ENCODE peak calls at places on chromosomes 16 and 17, in seven cellular contexts. W, B, U, P, O, G and F are unnamed samples.

GRCh38 chr17:13374203-13375143 is 227.3 kb downstream of the HS3ST3A1 start:
- DNase-seq in W (no peak), B (no peak), U (no peak), P (no peak), O (no peak), G (no peak), F (no peak)

GRCh38 chr17:81412490-81413093 is 17.3 kb downstream of the BAHCC1 start:
- DNase-seq in W (no peak), B (no peak), U (no peak), P (no peak), O (no peak), G (no peak), F (peak)

GRCh38 chr16:51757124-51757470 is 606.0 kb upstream of the SALL1 start:
- DNase-seq in W (no peak), B (no peak), U (no peak), P (no peak), O (no peak), G (no peak), F (no peak)

GRCh38 chr16:70298988-70299938 is at the start of gene DDX19B:
- DNase-seq in W (no peak), B (peak), U (peak), P (peak), O (peak), G (peak), F (peak)

GRCh38 chr17:82819015-82819414 is 20.8 kb downstream of the ZNF750 start:
- DNase-seq in W (no peak), B (no peak), U (no peak), P (no peak), O (no peak), G (no peak), F (no peak)

GRCh38 chr17:35210741-35211140 is 16.5 kb upstream of the SLC35G3 start:
- DNase-seq in W (no peak), B (no peak), U (no peak), P (no peak), O (no peak), G (no peak), F (peak)

GRCh38 chr17:43878260-43879082 is 28.9 kb downstream of the MPP2 start:
- DNase-seq in W (peak), B (peak), U (peak), P (peak), O (peak), G (peak), F (peak)

GRCh38 chr17:15651583-15652110 is 32.1 kb upstream of the FBXW10B start:
- DNase-seq in W (peak), B (peak), U (peak), P (peak), O (peak), G (peak), F (no peak)

GRCh38 chr16:64343061-64343819 is 778.6 kb downstream of the CDH11 start:
- DNase-seq in W (no peak), B (no peak), U (no peak), P (no peak), O (no peak), G (no peak), F (no peak)

GRCh38 chr16:15765880-15766279 is 90.9 kb downstream of the MYH11 start:
- DNase-seq in W (no peak), B (peak), U (no peak), P (no peak), O (no peak), G (peak), F (no peak)

GRCh38 chr16:67537270-67537635 is 8.6 kb downstream of the RIPOR1 start:
- DNase-seq in W (no peak), B (peak), U (peak), P (peak), O (peak), G (peak), F (peak)

GRCh38 chr17:50931003-50931878 is 65.1 kb upstream of the TOB1 start:
- DNase-seq in W (peak), B (peak), U (peak), P (no peak), O (peak), G (peak), F (no peak)

GRCh38 chr16:17416461-17417221 is 54.1 kb downstream of the XYLT1 start:
- DNase-seq in W (no peak), B (peak), U (no peak), P (peak), O (peak), G (no peak), F (peak)

GRCh38 chr17:79818026-79818758 is 21.0 kb downstream of the CBX4 start:
- DNase-seq in W (no peak), B (no peak), U (no peak), P (no peak), O (no peak), G (no peak), F (no peak)

GRCh38 chr16:67100569-67101300 is 9.0 kb upstream of the PHAF1 start:
- DNase-seq in W (no peak), B (no peak), U (no peak), P (no peak), O (no peak), G (no peak), F (no peak)

GRCh38 chr17:18361837-18362380 is 1.4 kb downstream of the SHMT1 start:
- DNase-seq in W (no peak), B (no peak), U (no peak), P (no peak), O (no peak), G (no peak), F (no peak)

GRCh38 chr17:44558349-44559287 is 1.3 kb downstream of the FZD2 start:
- DNase-seq in W (no peak), B (no peak), U (no peak), P (no peak), O (no peak), G (no peak), F (no peak)

GRCh38 chr16:47939690-47940089 is 216.1 kb downstream of the ABCC12 start:
- DNase-seq in W (no peak), B (no peak), U (no peak), P (no peak), O (no peak), G (no peak), F (no peak)

GRCh38 chr16:89293276-89294143 is 76.0 kb downstream of the ZNF778 start:
- DNase-seq in W (no peak), B (no peak), U (peak), P (no peak), O (no peak), G (no peak), F (no peak)

GRCh38 chr16:73735018-73735417 is 561.6 kb upstream of the PSMD7 start:
- DNase-seq in W (peak), B (no peak), U (no peak), P (no peak), O (no peak), G (peak), F (no peak)

GRCh38 chr17:73753751-73754496 is 109.7 kb upstream of the SDK2 start:
- DNase-seq in W (no peak), B (no peak), U (no peak), P (no peak), O (no peak), G (no peak), F (no peak)

GRCh38 chr17:66975614-66976378 is 11.3 kb downstream of the CACNG4 start:
- DNase-seq in W (no peak), B (no peak), U (peak), P (no peak), O (no peak), G (peak), F (no peak)

GRCh38 chr16:66164581-66164980 is 201.9 kb upstream of the CDH5 start:
- DNase-seq in W (no peak), B (no peak), U (no peak), P (no peak), O (no peak), G (no peak), F (no peak)

GRCh38 chr17:50264263-50265113 is 9.8 kb upstream of the TMEM92 start:
- DNase-seq in W (no peak), B (no peak), U (no peak), P (no peak), O (peak), G (no peak), F (no peak)

GRCh38 chr17:32349503-32349853 is 479 bp upstream of the ZNF207 start:
- DNase-seq in W (no peak), B (peak), U (no peak), P (no peak), O (peak), G (no peak), F (no peak)

GRCh38 chr16:57607676-57608461 is 20.6 kb upstream of the ADGRG1 start:
- DNase-seq in W (no peak), B (no peak), U (no peak), P (peak), O (peak), G (no peak), F (no peak)

GRCh38 chr17:60137731-60138130 is 12.0 kb upstream of the CA4 start:
- DNase-seq in W (no peak), B (no peak), U (no peak), P (no peak), O (no peak), G (no peak), F (no peak)

GRCh38 chr17:37842401-37842800 is 81.8 kb upstream of the TBC1D3K start:
- DNase-seq in W (no peak), B (no peak), U (no peak), P (no peak), O (no peak), G (no peak), F (no peak)

GRCh38 chr16:25874196-25874595 is 182.4 kb downstream of the HS3ST4 start:
- DNase-seq in W (no peak), B (no peak), U (no peak), P (no peak), O (no peak), G (no peak), F (no peak)

GRCh38 chr16:58508671-58509251 is 6.6 kb upstream of the SETD6 start:
- DNase-seq in W (no peak), B (no peak), U (no peak), P (no peak), O (no peak), G (no peak), F (no peak)

GRCh38 chr16:11409398-11409797 is 64.1 kb downstream of the RMI2 start:
- DNase-seq in W (no peak), B (no peak), U (no peak), P (no peak), O (no peak), G (no peak), F (no peak)

GRCh38 chr17:6044261-6044660 is 25.9 kb upstream of the WSCD1 start:
- DNase-seq in W (no peak), B (no peak), U (no peak), P (no peak), O (no peak), G (no peak), F (no peak)

GRCh38 chr17:17493249-17493985 is 2.8 kb downstream of the RASD1 start:
- DNase-seq in W (no peak), B (peak), U (peak), P (no peak), O (no peak), G (no peak), F (no peak)

GRCh38 chr17:50257574-50258224 is 16.6 kb upstream of the TMEM92 start:
- DNase-seq in W (no peak), B (no peak), U (no peak), P (peak), O (no peak), G (no peak), F (no peak)

GRCh38 chr16:24540575-24541240 is 1.3 kb downstream of the RBBP6 start:
- DNase-seq in W (no peak), B (peak), U (no peak), P (no peak), O (no peak), G (peak), F (no peak)

GRCh38 chr17:63549946-63550815 is at the start of gene DCAF7:
- DNase-seq in W (peak), B (peak), U (peak), P (peak), O (peak), G (peak), F (peak)
- TF ChIP-seq CTCF in W (no peak), B (no peak), U (no peak), P (no peak), O (no peak), G (no peak), F (no peak)

GRCh38 chr17:47993031-47993546 is 22.2 kb downstream of the CDK5RAP3 start:
- DNase-seq in W (no peak), B (no peak), U (no peak), P (no peak), O (no peak), G (no peak), F (no peak)
- TF ChIP-seq CTCF in W (no peak), B (no peak), U (no peak), P (no peak), O (no peak), G (no peak), F (no peak)

DNA sequence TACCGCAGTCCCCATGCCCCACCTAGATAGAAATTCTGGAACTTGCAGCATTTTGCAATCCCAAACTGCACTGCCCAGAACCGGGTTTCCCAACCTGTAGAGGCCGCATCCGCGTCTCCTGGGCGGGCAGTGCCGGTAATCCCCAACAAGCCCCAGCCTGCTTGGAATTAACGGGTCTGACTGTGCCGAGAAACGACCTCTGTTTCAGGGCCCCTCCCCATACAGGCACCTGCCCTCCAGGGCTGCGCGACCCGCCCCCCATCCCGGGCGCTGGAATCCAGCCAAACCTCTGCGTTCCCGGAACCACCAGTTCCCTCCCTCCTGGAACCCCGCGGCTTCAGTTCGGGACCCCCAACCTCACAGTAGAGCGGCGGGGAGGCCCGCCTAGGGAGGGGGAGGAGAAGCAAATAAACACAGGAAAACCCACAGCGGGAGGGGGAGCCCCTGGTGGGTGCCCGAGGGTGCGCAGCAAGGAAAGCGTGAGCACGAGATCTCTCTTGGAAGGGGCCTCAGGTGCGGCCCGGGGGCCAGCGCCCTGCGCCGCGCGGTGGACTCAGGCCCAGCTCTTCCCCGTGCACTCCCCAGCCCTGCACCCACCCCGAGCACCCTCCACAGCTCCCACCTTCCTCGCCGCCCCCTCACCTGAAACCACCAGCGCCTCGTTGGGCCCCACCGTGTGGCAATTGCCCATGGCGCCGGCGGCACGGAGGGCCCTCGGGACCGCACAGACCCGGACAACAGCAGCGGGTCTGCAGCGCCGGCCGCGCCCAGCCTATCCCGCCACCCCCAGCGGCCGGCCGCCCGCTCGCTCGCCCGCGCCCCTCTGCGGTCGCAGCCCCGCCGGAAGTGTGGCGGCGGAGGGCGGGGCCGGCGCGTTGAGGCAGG is at the start of gene FLOT2:
- DNase-seq in W (no peak), B (peak), U (peak), P (peak), O (peak), G (peak), F (peak)
- TF ChIP-seq CTCF in W (peak), B (peak), U (no peak), P (no peak), O (no peak), G (peak), F (peak)

GRCh38 chr17:39926588-39927100 is 757 bp downstream of the ORMDL3 start:
- DNase-seq in W (no peak), B (peak), U (peak), P (no peak), O (peak), G (no peak), F (peak)
- TF ChIP-seq CTCF in W (peak), B (no peak), U (no peak), P (no peak), O (no peak), G (no peak), F (no peak)

DNA sequence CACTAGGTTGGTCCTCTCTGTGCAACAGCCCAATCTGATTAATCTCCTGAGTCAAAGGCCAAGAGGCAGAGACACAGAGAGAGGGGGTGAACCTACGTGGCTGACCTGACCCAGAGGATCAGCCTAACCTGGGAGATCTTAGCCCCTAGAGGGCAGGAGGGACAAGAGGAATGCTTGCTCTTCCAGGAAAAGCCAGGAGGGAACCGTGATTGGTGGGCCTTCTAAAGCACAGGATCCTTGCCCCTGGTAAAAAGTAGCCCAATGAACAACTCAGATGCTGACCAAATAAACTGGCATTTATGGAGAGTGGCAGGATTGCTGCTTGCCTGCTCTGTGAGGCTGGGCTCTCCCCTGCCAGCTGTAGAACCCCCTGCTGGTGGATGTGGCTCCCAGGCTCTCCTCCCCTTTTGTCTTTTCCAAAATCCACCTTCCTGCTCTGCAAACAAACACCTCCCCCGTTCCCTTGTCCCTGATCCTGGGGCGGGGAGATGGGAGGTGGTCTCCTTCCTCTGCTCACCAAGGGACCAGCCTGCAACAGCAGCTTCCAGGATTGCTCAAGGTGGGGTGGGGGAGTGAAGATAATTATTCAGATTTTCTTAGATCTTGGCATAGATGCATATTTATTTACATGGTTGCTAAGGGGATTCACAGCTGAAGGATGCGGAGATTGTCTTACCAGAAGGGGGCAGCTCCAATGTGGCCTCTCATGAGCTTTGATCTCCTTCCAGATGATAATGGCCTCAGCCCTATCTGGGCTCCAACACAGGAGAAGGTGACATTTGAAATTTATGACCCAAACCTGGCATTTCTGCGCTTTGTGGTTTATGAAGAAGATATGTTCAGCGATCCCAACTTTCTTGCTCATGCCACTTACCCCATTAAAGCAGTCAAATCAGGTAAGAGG is 71.9 kb downstream of the SDR42E1 start:
- DNase-seq in W (no peak), B (no peak), U (no peak), P (no peak), O (no peak), G (no peak), F (no peak)
- TF ChIP-seq CTCF in W (no peak), B (no peak), U (no peak), P (no peak), O (no peak), G (no peak), F (no peak)

GRCh38 chr16:87578531-87578930 is 23.8 kb upstream of the JPH3 start:
- DNase-seq in W (no peak), B (no peak), U (no peak), P (no peak), O (no peak), G (no peak), F (no peak)

GRCh38 chr16:87572959-87573358 is 29.3 kb upstream of the JPH3 start:
- DNase-seq in W (no peak), B (no peak), U (no peak), P (no peak), O (no peak), G (no peak), F (no peak)

GRCh38 chr16:87571868-87572244 is 30.5 kb upstream of the JPH3 start:
- DNase-seq in W (no peak), B (no peak), U (no peak), P (no peak), O (no peak), G (no peak), F (no peak)

GRCh38 chr16:87576191-87576590 is 26.1 kb upstream of the JPH3 start:
- DNase-seq in W (no peak), B (no peak), U (no peak), P (no peak), O (no peak), G (no peak), F (no peak)

GRCh38 chr16:87575027-87575804 is 27.1 kb upstream of the JPH3 start:
- DNase-seq in W (no peak), B (no peak), U (no peak), P (no peak), O (no peak), G (no peak), F (no peak)
- TF ChIP-seq CTCF in W (no peak), B (no peak), U (no peak), P (no peak), O (no peak), G (no peak), F (no peak)

DNA sequence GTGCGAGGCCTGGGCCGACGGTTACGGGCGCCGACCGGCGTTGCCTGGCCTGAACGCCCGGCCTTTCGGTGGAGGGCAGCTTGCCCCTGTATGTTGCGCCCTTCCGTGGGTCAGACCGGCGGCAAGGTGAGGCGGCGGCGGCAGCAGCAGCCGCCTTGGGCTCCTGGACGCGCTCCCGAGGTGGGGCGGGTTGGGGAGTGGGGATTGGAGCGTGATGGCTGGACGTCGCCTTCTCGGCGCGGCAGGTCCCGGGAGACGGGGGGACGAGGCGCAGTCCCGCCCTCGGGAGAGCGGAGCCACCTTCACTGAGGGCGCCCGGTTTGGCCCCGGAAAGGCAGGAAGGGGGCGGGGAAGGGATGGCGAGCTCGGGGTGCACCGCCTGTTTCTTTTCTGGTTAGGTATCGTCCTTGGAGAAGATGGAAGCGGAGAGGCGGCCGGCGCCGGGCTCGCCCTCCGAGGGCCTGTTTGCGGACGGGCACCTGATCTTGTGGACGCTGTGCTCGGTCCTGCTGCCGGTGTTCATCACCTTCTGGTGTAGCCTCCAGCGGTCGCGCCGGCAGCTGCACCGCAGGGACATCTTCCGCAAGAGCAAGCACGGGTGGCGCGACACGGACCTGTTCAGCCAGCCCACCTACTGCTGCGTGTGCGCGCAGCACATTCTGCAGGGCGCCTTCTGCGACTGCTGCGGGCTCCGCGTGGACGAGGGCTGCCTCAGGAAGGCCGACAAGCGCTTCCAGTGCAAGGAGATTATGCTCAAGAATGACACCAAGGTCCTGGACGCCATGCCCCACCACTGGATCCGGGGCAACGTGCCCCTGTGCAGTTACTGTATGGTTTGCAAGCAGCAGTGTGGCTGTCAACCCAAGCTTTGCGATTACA is 668 bp downstream of the DGKE start:
- DNase-seq in W (no peak), B (peak), U (peak), P (peak), O (peak), G (peak), F (peak)
- TF ChIP-seq CTCF in W (no peak), B (peak), U (peak), P (no peak), O (no peak), G (no peak), F (no peak)